ENCODE peak calls at places on chromosomes 4 and X, in four cellular contexts. One of them, this sample, is unnamed.

GRCh38 chr4:84938316-84938715 is 28.2 kb downstream of the WDFY3 start:
- DNase-seq in spleen: no peak
- DNase-seq in gastrocnemius medialis: no peak
- DNase-seq in HCT116: no peak
- DNase-seq in this sample: no peak

GRCh38 chr4:48121180-48121579 is 12.9 kb downstream of the TXK start:
- DNase-seq in spleen: no peak
- DNase-seq in gastrocnemius medialis: no peak
- DNase-seq in HCT116: no peak
- DNase-seq in this sample: no peak

GRCh38 chr4:61200991-61201526 is 933 bp downstream of the ADGRL3 start:
- DNase-seq in spleen: no peak
- DNase-seq in gastrocnemius medialis: no peak
- DNase-seq in HCT116: no peak
- DNase-seq in this sample: no peak

GRCh38 chr4:2073808-2074481 is 14.8 kb downstream of the NAT8L start:
- DNase-seq in spleen: peak; percentile 65
- DNase-seq in gastrocnemius medialis: no peak
- DNase-seq in HCT116: no peak
- DNase-seq in this sample: peak; percentile 59

GRCh38 chr4:30172416-30172815 is 547.8 kb upstream of the PCDH7 start:
- DNase-seq in spleen: no peak
- DNase-seq in gastrocnemius medialis: no peak
- DNase-seq in HCT116: no peak
- DNase-seq in this sample: no peak

GRCh38 chr4:133969202-133969873 is 232.3 kb downstream of the PABPC4L start:
- DNase-seq in spleen: no peak
- DNase-seq in gastrocnemius medialis: no peak
- DNase-seq in HCT116: no peak
- DNase-seq in this sample: no peak

GRCh38 chrX:130053236-130053635 is 57.1 kb downstream of the ELF4 start:
- DNase-seq in spleen: no peak
- DNase-seq in gastrocnemius medialis: no peak
- DNase-seq in HCT116: no peak
- DNase-seq in this sample: no peak

GRCh38 chrX:38225093-38225492 is 4.4 kb upstream of the SRPX start:
- DNase-seq in spleen: no peak
- DNase-seq in gastrocnemius medialis: no peak
- DNase-seq in HCT116: no peak
- DNase-seq in this sample: no peak

GRCh38 chr4:140286503-140286902 is 86.9 kb upstream of the SCOC start:
- DNase-seq in spleen: no peak
- DNase-seq in gastrocnemius medialis: no peak
- DNase-seq in HCT116: no peak
- DNase-seq in this sample: no peak

GRCh38 chrX:109783712-109784109 is 50.7 kb upstream of the ACSL4 start:
- DNase-seq in spleen: no peak
- DNase-seq in gastrocnemius medialis: no peak
- DNase-seq in HCT116: no peak
- DNase-seq in this sample: peak; percentile 53

GRCh38 chr4:87109945-87110344 is 110.5 kb downstream of the KLHL8 start:
- DNase-seq in spleen: no peak
- DNase-seq in gastrocnemius medialis: no peak
- DNase-seq in HCT116: no peak
- DNase-seq in this sample: no peak
- H3K36me3 ChIP-seq in spleen: peaks cover 56% of the 10 kb centered on the region
- H3K36me3 ChIP-seq in gastrocnemius medialis: peaks cover 23% of the 10 kb centered on the region
- H3K36me3 ChIP-seq in HCT116: no peaks in the 10 kb centered on the region
- H3K36me3 ChIP-seq in this sample: peaks cover 72% of the 10 kb centered on the region

DNA sequence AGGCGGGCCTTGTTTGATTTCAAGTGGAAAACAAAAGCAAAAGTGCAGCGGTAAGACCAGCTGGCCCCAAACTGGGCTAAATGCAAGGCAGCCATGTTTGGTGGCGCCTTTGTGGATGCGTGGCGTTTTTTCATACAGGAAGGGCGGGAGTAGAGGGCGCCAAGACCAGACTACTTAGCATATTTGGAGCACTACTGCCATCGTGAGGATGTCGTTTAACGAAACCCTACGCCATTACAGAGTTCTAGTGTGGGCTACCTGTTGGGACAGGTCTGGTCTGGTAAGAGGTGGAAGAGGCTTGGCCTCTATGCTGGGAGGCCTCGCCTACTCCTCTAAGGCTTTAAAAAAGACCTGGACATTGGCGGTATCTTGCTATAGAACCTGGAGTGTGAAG is 230.7 kb upstream of the STK26 start:
- DNase-seq in spleen: peak; percentile 91
- DNase-seq in gastrocnemius medialis: no peak
- DNase-seq in HCT116: no peak
- DNase-seq in this sample: no peak
- TF ChIP-seq CTCF in spleen: no peak
- TF ChIP-seq CTCF in gastrocnemius medialis: no peak
- TF ChIP-seq CTCF in HCT116: no peak
- TF ChIP-seq CTCF in this sample: no peak

GRCh38 chrX:97787311-97787710 is 903.6 kb downstream of the RPA4 start:
- DNase-seq in spleen: no peak
- DNase-seq in gastrocnemius medialis: no peak
- DNase-seq in HCT116: no peak
- DNase-seq in this sample: no peak
- H3K36me3 ChIP-seq in spleen: no peaks in the 10 kb centered on the region
- H3K36me3 ChIP-seq in gastrocnemius medialis: no peaks in the 10 kb centered on the region
- H3K36me3 ChIP-seq in HCT116: no peaks in the 10 kb centered on the region
- H3K36me3 ChIP-seq in this sample: no peaks in the 10 kb centered on the region

DNA sequence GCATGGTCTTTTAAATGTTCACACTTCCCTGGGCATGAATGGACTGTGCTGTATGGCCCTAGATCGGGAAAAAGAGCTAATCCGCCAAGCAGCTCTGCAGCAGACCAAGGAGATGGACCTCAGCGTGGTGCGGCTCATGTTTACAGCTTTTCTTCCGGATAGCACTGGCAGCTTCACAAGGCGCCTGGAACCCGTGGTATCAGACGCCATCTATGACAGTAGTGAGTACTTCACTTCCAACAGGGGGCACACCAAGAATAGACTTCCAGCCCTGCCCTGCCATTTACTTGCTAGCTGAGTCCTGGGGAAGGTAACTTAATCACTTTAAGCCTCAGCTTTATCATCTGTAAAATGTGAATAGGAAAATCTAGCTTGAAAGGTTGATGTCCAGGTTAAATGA is 77.7 kb downstream of the NFKB1 start:
- DNase-seq in spleen: no peak
- DNase-seq in gastrocnemius medialis: no peak
- DNase-seq in HCT116: no peak
- DNase-seq in this sample: no peak
- TF ChIP-seq CTCF in spleen: no peak
- TF ChIP-seq CTCF in gastrocnemius medialis: no peak
- TF ChIP-seq CTCF in HCT116: peak; percentile 18
- TF ChIP-seq CTCF in this sample: peak; percentile 27